ENCODE peak calls at places on chromosomes 12 and 14, in ten cellular contexts. F, P, B, L, X, O, N, I, V and T are unnamed samples.
A peak's percentile ranks its signal among the peaks of the same experiment; 100 is the strongest.

GRCh38 chr14:25833341-25834121 is 764.3 kb downstream of the NOVA1 start:
- DNase-seq in O (peak; percentile 17), B (no peak), P (peak; percentile 12), X (peak; percentile 11), I (peak; percentile 15), F (peak; percentile 13), L (peak; percentile 81), V (no peak), N (peak; percentile 9), T (peak; percentile 10)

GRCh38 chr14:64764641-64765520 is 60.7 kb downstream of the PLEKHG3 start:
- DNase-seq in P (peak; percentile 78), I (peak; percentile 83), L (peak; percentile 95), O (peak; percentile 86), B (peak; percentile 69), X (peak; percentile 79), F (peak; percentile 65), V (peak; percentile 54), N (peak; percentile 65), T (peak; percentile 88)

GRCh38 chr12:96892104-96892503 is 15.0 kb upstream of the NEDD1 start:
- DNase-seq in X (no peak), L (no peak), P (no peak), V (no peak), I (peak; percentile 27), F (no peak), N (no peak), B (no peak), O (no peak), T (no peak)

GRCh38 chr12:1226951-1227350 is 235.9 kb downstream of the ERC1 start:
- DNase-seq in F (no peak), I (no peak), N (no peak), O (no peak), L (no peak), X (no peak), B (no peak), V (no peak), P (no peak), T (no peak)

GRCh38 chr12:12018454-12018853 is 52.3 kb upstream of the BCL2L14 start:
- DNase-seq in O (no peak), L (peak; percentile 44), B (no peak), N (no peak), I (no peak), V (no peak), F (peak; percentile 72), P (no peak), X (no peak), T (peak; percentile 69)

GRCh38 chr12:88628856-88629509 is 48.7 kb upstream of the KITLG start:
- DNase-seq in B (no peak), I (no peak), N (no peak), P (peak; percentile 62), X (no peak), O (no peak), F (no peak), L (no peak), V (no peak), T (no peak)

GRCh38 chr14:60514378-60515243 is 5.7 kb downstream of the SIX6 start:
- DNase-seq in I (no peak), L (peak; percentile 91), P (no peak), V (no peak), O (peak; percentile 21), N (peak; percentile 14), B (peak; percentile 34), X (no peak), F (peak; percentile 47), T (no peak)

GRCh38 chr14:61438036-61438435 is 116.7 kb downstream of the PRKCH start:
- DNase-seq in P (no peak), I (no peak), B (no peak), V (no peak), O (no peak), L (no peak), N (no peak), X (no peak), F (no peak), T (no peak)

GRCh38 chr14:56874375-56874774 is 64.1 kb upstream of the OTX2 start:
- DNase-seq in V (no peak), P (peak; percentile 40), X (peak; percentile 60), F (no peak), O (no peak), I (no peak), B (no peak), L (peak; percentile 89), N (peak; percentile 6), T (peak; percentile 43)

GRCh38 chr12:116346751-116347150 is 69.3 kb upstream of the MED13L start:
- DNase-seq in B (no peak), P (peak; percentile 41), X (no peak), L (no peak), V (no peak), I (no peak), F (peak; percentile 89), N (peak; percentile 69), O (peak; percentile 81), T (peak; percentile 68)

GRCh38 chr12:132490481-132491348 is 764 bp downstream of the FBRSL1 start:
- DNase-seq in N (no peak), L (peak; percentile 75), F (peak; percentile 47), P (peak; percentile 57), B (no peak), V (no peak), O (peak; percentile 42), X (no peak), I (no peak), T (no peak)

GRCh38 chr14:31326111-31326510 is 94.2 kb downstream of the HEATR5A start:
- DNase-seq in B (no peak), X (no peak), I (no peak), L (no peak), P (no peak), F (peak; percentile 16), N (no peak), O (peak; percentile 6), V (no peak), T (no peak)

GRCh38 chr12:57836442-57837375 is 9.8 kb downstream of the CTDSP2 start:
- DNase-seq in N (peak; percentile 75), L (peak; percentile 78), O (peak; percentile 80), I (peak; percentile 89), B (peak; percentile 78), F (peak; percentile 83), X (peak; percentile 71), P (peak; percentile 55), V (peak; percentile 45), T (peak; percentile 99)

GRCh38 chr14:105087963-105088811 is 23.0 kb upstream of the GPR132 start:
- DNase-seq in N (peak; percentile 29), L (peak; percentile 89), P (peak; percentile 49), O (peak; percentile 82), F (peak; percentile 85), V (no peak), I (peak; percentile 80), B (no peak), X (peak; percentile 31), T (no peak)

GRCh38 chr14:50527970-50528369 is 4.4 kb downstream of the MAP4K5 start:
- DNase-seq in I (no peak), L (no peak), F (peak; percentile 78), O (peak; percentile 44), V (no peak), P (no peak), B (no peak), X (no peak), N (no peak), T (no peak)

GRCh38 chr12:75884465-75884985 is 147.1 kb downstream of the PHLDA1 start:
- DNase-seq in F (peak; percentile 39), I (no peak), P (no peak), L (peak; percentile 62), V (no peak), B (no peak), N (no peak), X (no peak), O (no peak), T (no peak)
- H3K4me1 ChIP-seq in F (peaks cover 3% of the 10 kb centered on the region), I (no peaks in the 10 kb centered on the region), P (peaks cover 11% of the 10 kb centered on the region), L (peaks cover 3% of the 10 kb centered on the region), V (no peaks in the 10 kb centered on the region), B (no peaks in the 10 kb centered on the region), N (peaks cover 20% of the 10 kb centered on the region), X (no peaks in the 10 kb centered on the region), O (no peaks in the 10 kb centered on the region), T (peaks cover 2% of the 10 kb centered on the region)

GRCh38 chr12:52777566-52777965 is 421 bp upstream of the KRT76 start:
- DNase-seq in F (no peak), P (no peak), O (no peak), I (no peak), B (no peak), N (no peak), X (no peak), L (no peak), V (no peak), T (no peak)

GRCh38 chr12:52776435-52776834 is 710 bp downstream of the KRT76 start:
- DNase-seq in O (no peak), X (no peak), P (no peak), N (no peak), V (no peak), F (no peak), B (no peak), I (no peak), L (no peak), T (no peak)

GRCh38 chr12:52779914-52780313 is 2.8 kb upstream of the KRT76 start:
- DNase-seq in P (no peak), F (no peak), X (no peak), I (no peak), B (no peak), V (no peak), L (no peak), O (no peak), N (no peak), T (no peak)

GRCh38 chr12:52776913-52777395 is at the start of gene KRT76:
- DNase-seq in X (no peak), I (no peak), P (no peak), N (no peak), F (no peak), B (no peak), O (no peak), V (no peak), L (no peak), T (no peak)

GRCh38 chr12:52778833-52779232 is 1.7 kb upstream of the KRT76 start:
- DNase-seq in N (no peak), I (no peak), L (no peak), P (no peak), F (no peak), X (no peak), V (no peak), O (no peak), B (no peak), T (no peak)
- H3K27me3 ChIP-seq in N (peaks cover 16% of the 10 kb centered on the region), I (no peaks in the 10 kb centered on the region), L (peaks cover 65% of the 10 kb centered on the region), P (no peaks in the 10 kb centered on the region), F (peaks cover 15% of the 10 kb centered on the region), X (peaks cover 2% of the 10 kb centered on the region), V (no peaks in the 10 kb centered on the region), O (peaks cover 56% of the 10 kb centered on the region), B (no peaks in the 10 kb centered on the region), T (no peaks in the 10 kb centered on the region)

DNA sequence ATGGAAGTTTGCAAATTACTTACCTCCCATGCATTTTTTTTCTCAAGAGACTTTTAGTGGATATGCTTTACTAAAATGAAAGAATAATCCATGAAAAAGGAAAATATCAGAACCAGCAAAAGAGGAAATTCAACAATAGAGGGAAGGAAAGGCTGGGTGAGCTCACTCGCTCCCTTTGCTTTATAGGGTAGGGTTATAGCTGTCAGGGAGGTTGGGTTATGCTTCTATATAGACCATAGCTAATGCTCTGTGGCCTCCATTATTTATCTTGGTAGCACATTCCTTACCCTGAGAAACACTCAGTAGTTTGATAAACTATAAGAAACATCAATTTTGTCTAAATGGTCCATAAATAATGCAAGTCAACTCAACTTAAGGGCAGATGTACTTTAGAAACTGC is 215.9 kb upstream of the FAR2 start:
- DNase-seq in N (no peak), B (no peak), P (no peak), O (no peak), V (no peak), L (no peak), I (no peak), F (no peak), X (no peak), T (no peak)
- H3K4me1 ChIP-seq in N (no peaks in the 10 kb centered on the region), B (no peaks in the 10 kb centered on the region), P (no peaks in the 10 kb centered on the region), O (no peaks in the 10 kb centered on the region), V (no peaks in the 10 kb centered on the region), L (no peaks in the 10 kb centered on the region), I (no peaks in the 10 kb centered on the region), F (no peaks in the 10 kb centered on the region), X (no peaks in the 10 kb centered on the region), T (peaks cover 3% of the 10 kb centered on the region)

GRCh38 chr12:108457006-108457733 is 57.9 kb upstream of the FICD start:
- DNase-seq in X (no peak), L (peak; percentile 79), N (no peak), V (no peak), P (peak; percentile 20), O (peak; percentile 17), I (no peak), F (peak; percentile 26), B (no peak), T (peak; percentile 62)
- H3K27me3 ChIP-seq in X (peaks cover 6% of the 10 kb centered on the region), L (no peaks in the 10 kb centered on the region), N (no peaks in the 10 kb centered on the region), V (no peaks in the 10 kb centered on the region), P (no peaks in the 10 kb centered on the region), O (peaks cover 15% of the 10 kb centered on the region), I (no peaks in the 10 kb centered on the region), F (no peaks in the 10 kb centered on the region), B (no peaks in the 10 kb centered on the region), T (no peaks in the 10 kb centered on the region)